ENCODE peak calls at places on chromosomes 4 and X, in six cellular contexts. U, N, B, Z, J and L are unnamed samples.
A peak's percentile ranks its signal among the peaks of the same experiment; 100 is the strongest.

GRCh38 chrX:23959781-23960180 is 52.0 kb downstream of the CXorf58 start:
- DNase-seq in U (no peak), J (no peak), B (no peak), N (no peak), Z (no peak), L (no peak)

GRCh38 chr4:172601195-172601594 is 567.4 kb upstream of the GALNT7 start:
- DNase-seq in N (no peak), B (no peak), U (no peak), Z (no peak), J (no peak), L (no peak)

GRCh38 chrX:28124416-28124815 is 143.2 kb upstream of the DCAF8L1 start:
- DNase-seq in B (no peak), N (no peak), U (no peak), J (no peak), Z (no peak), L (no peak)

GRCh38 chrX:49039598-49040375 is 3.4 kb downstream of the TFE3 start:
- DNase-seq in B (no peak), Z (peak; percentile 56), U (peak; percentile 93), J (peak; percentile 46), N (peak; percentile 74), L (peak; percentile 94)

GRCh38 chr4:112183252-112183651 is 38.0 kb downstream of the FAM241A start:
- DNase-seq in J (no peak), B (no peak), U (peak; percentile 35), N (no peak), Z (no peak), L (peak; percentile 53)

GRCh38 chr4:41400296-41400695 is 137.7 kb upstream of the LIMCH1 start:
- DNase-seq in N (no peak), J (no peak), Z (no peak), U (peak; percentile 36), B (no peak), L (peak; percentile 4)

GRCh38 chr4:165208741-165209388 is 1.5 kb downstream of the KLHL2 start:
- DNase-seq in Z (no peak), J (no peak), N (no peak), U (peak; percentile 37), B (no peak), L (no peak)

GRCh38 chrX:84182521-84182920 is 5.5 kb downstream of the RPS6KA6 start:
- DNase-seq in B (no peak), N (no peak), J (no peak), Z (no peak), U (no peak), L (no peak)

GRCh38 chr4:132596186-132596585 is 552.9 kb upstream of the PCDH10 start:
- DNase-seq in U (no peak), N (no peak), J (no peak), B (no peak), Z (no peak), L (no peak)

GRCh38 chr4:103099691-103100392 is at the start of gene BDH2:
- DNase-seq in Z (no peak), B (no peak), J (no peak), N (peak; percentile 64), U (peak; percentile 99), L (peak; percentile 98)

GRCh38 chr4:183399616-183400015 is 44.8 kb upstream of the CDKN2AIP start:
- DNase-seq in J (no peak), N (no peak), U (no peak), Z (no peak), B (no peak), L (no peak)

GRCh38 chr4:24988776-24989175 is 42.0 kb downstream of the LGI2 start:
- DNase-seq in J (no peak), N (no peak), U (peak; percentile 74), Z (no peak), B (no peak), L (peak; percentile 77)

GRCh38 chrX:10055430-10055829 is 88.3 kb downstream of the CLDN34 start:
- DNase-seq in N (no peak), J (no peak), B (no peak), Z (no peak), U (no peak), L (no peak)

GRCh38 chrX:110944793-110945466 is 149.3 kb upstream of the CHRDL1 start:
- DNase-seq in Z (peak; percentile 11), B (no peak), J (no peak), U (peak; percentile 10), N (no peak), L (no peak)

GRCh38 chrX:129145898-129146297 is 377.4 kb downstream of the SMARCA1 start:
- DNase-seq in N (no peak), U (no peak), J (no peak), B (no peak), Z (no peak), L (no peak)

GRCh38 chr4:155592568-155593343 is 73.9 kb upstream of the GUCY1A1 start:
- DNase-seq in U (peak; percentile 77), B (no peak), J (no peak), N (no peak), Z (no peak), L (peak; percentile 83)

GRCh38 chr4:91448668-91449330 is 855.0 kb upstream of the GRID2 start:
- DNase-seq in Z (no peak), J (no peak), N (no peak), B (no peak), U (no peak), L (peak; percentile 67)

GRCh38 chrX:2894885-2895292 is 34.2 kb downstream of the ARSD start:
- DNase-seq in B (no peak), U (peak; percentile 63), Z (no peak), J (no peak), N (no peak), L (peak; percentile 29)

GRCh38 chrX:69150294-69150960 is 14.8 kb downstream of the PJA1 start:
- DNase-seq in B (no peak), U (peak; percentile 19), N (no peak), J (no peak), Z (no peak), L (no peak)

GRCh38 chr4:108172780-108173598 is 4.3 kb upstream of the LEF1 start:
- DNase-seq in U (peak; percentile 18), N (no peak), J (peak; percentile 28), Z (no peak), B (no peak), L (peak; percentile 26)

GRCh38 chr4:1492636-1493539 is 86.6 kb upstream of the NKX1-1 start:
- DNase-seq in J (no peak), B (no peak), Z (no peak), U (no peak), N (no peak), L (no peak)

GRCh38 chr4:90546114-90546513 is 418.9 kb downstream of the CCSER1 start:
- DNase-seq in J (no peak), N (no peak), U (no peak), B (no peak), Z (no peak), L (peak; percentile 3)

GRCh38 chr4:1368421-1369090 is 21.5 kb downstream of the UVSSA start:
- DNase-seq in U (no peak), J (no peak), N (no peak), Z (no peak), B (no peak), L (no peak)

GRCh38 chr4:185145572-185145971 is 2.5 kb downstream of the SLC25A4 start:
- DNase-seq in U (no peak), Z (no peak), N (no peak), J (peak; percentile 58), B (no peak), L (no peak)

GRCh38 chr4:128461300-128462103 is 173.9 kb upstream of the PGRMC2 start:
- DNase-seq in B (no peak), Z (no peak), N (no peak), U (peak; percentile 87), J (no peak), L (peak; percentile 87)

GRCh38 chr4:88178633-88179231 is 20.3 kb upstream of the ABCG2 start:
- DNase-seq in U (no peak), N (no peak), J (no peak), B (no peak), Z (no peak), L (no peak)

GRCh38 chr4:88169298-88169697 is 10.9 kb upstream of the ABCG2 start:
- DNase-seq in U (no peak), N (no peak), Z (no peak), B (no peak), J (no peak), L (no peak)

GRCh38 chr4:88177981-88178632 is 19.7 kb upstream of the ABCG2 start:
- DNase-seq in J (no peak), N (peak; percentile 25), B (no peak), Z (no peak), U (peak; percentile 71), L (peak; percentile 68)

GRCh38 chr4:88171206-88171605 is 12.8 kb upstream of the ABCG2 start:
- DNase-seq in B (no peak), J (no peak), Z (no peak), N (no peak), U (no peak), L (no peak)

GRCh38 chr4:88172987-88173386 is 14.5 kb upstream of the ABCG2 start:
- DNase-seq in N (no peak), J (no peak), B (no peak), U (no peak), Z (no peak), L (no peak)
- TF ChIP-seq CTCF in N (no peak), J (no peak), B (no peak), U (no peak), Z (no peak), L (no peak)

GRCh38 chr4:145868637-145869409 is 69.8 kb downstream of the ZNF827 start:
- DNase-seq in J (no peak), N (no peak), Z (no peak), U (peak; percentile 28), B (no peak), L (no peak)
- TF ChIP-seq CTCF in J (peak; percentile 25), N (no peak), Z (no peak), U (peak; percentile 16), B (no peak), L (peak; percentile 21)

DNA sequence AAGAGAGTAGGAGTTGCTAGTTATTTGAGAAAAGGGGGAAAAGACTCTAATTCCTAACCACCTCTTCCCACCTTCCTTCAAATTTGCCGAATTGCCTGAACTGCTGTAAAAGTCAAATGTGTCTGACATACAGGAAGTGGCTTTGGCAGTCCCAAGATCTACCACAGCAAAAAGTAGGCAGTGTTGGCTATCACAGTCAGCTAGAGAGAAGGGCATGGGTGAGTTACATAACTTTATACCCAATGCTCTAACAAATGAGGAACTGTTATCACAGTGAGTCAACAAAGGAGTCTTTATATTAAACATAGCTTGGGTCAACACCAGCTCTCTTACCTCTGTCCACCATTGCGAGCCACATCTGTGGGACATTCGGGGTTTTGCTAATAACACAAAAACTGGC is 2.4 kb upstream of the MBNL3 start:
- DNase-seq in J (no peak), B (no peak), N (no peak), Z (no peak), U (no peak), L (no peak)
- TF ChIP-seq CTCF in J (no peak), B (no peak), N (no peak), Z (peak; percentile 28), U (no peak), L (no peak)

DNA sequence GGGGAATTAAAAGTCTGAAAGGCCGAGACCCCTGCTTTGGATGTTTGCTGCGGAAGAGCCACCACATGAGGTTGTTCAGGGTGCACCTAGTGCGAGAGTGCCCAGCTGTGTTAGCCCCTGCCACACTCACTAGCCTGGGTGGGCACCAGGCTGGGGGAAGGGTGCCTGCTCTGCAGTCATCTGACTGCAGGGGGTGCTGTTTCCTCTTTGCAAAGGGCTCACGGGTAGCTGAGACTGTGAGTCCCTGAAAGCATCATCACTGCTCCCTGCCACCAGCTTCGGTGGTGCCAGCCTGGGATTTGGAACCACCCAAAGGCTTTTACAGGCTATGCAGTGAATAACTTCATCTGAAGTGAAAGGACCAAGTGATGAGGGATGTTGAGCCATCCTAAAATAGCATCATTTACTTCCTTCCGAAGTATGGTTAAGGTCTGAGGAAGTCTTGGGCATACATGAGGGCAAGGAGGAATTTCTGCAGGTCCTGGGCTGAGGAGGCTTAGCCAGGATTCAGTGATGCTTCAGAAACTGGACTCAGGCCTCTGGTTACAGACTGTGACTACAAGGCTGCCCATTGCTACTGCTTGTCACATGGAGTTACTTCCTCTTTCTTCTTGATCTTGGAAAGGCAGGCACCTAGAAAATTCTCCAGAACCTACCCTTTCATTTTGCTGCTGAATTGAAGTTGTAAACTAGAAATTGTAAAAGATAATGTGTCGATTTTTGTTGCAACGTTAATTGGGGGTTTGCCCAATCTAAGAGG is 293.2 kb upstream of the PRPS2 start:
- DNase-seq in B (peak; percentile 10), Z (no peak), J (no peak), N (no peak), U (no peak), L (no peak)
- TF ChIP-seq CTCF in B (no peak), Z (peak; percentile 43), J (peak; percentile 39), N (no peak), U (no peak), L (peak; percentile 9)